ENCODE peak calls at places on chromosomes 11 and 22, in five cellular contexts. V is SK-N-MC, W is GM12878, C is K562, K is endothelial cell of umbilical vein. L is an unnamed sample.

GRCh38 chr11:38988908-38989307 is 2390.9 kb upstream of the RAG2 start:
- DNase-seq in V (no peak), W (no peak), C (no peak), K (no peak), L (no peak)

GRCh38 chr11:125975634-125976033 is 29.8 kb downstream of the VSIG10L2 start:
- DNase-seq in V (no peak), W (no peak), C (no peak), K (no peak), L (no peak)

GRCh38 chr11:27304514-27304913 is 58.5 kb downstream of the CCDC34 start:
- DNase-seq in V (no peak), W (no peak), C (no peak), K (no peak), L (no peak)

GRCh38 chr11:100830978-100831732 is 144.1 kb downstream of the ARHGAP42 start:
- DNase-seq in V (no peak), W (no peak), C (no peak), K (peak; percentile 24), L (no peak)

GRCh38 chr11:118287006-118287405 is 17.5 kb upstream of the CD3E start:
- DNase-seq in V (no peak), W (no peak), C (no peak), K (no peak), L (no peak)

GRCh38 chr11:17528181-17528691 is 16.0 kb downstream of the USH1C start:
- DNase-seq in V (no peak), W (no peak), C (peak; percentile 88), K (peak; percentile 42), L (no peak)

GRCh38 chr11:1392111-1392510 is 2.4 kb downstream of the BRSK2 start:
- DNase-seq in V (no peak), W (no peak), C (no peak), K (no peak), L (no peak)

GRCh38 chr22:34105461-34106062 is 185.3 kb upstream of the LARGE1 start:
- DNase-seq in V (no peak), W (no peak), C (no peak), K (no peak), L (peak; percentile 76)

GRCh38 chr11:123457187-123457770 is 27.2 kb downstream of the GRAMD1B start:
- DNase-seq in V (no peak), W (no peak), C (no peak), K (no peak), L (peak; percentile 67)

GRCh38 chr22:27686534-27686933 is 115.0 kb downstream of the MN1 start:
- DNase-seq in V (no peak), W (no peak), C (peak; percentile 27), K (peak; percentile 87), L (peak; percentile 84)

GRCh38 chr11:6799402-6799801 is at the start of gene OR6A2:
- DNase-seq in V (no peak), W (no peak), C (no peak), K (no peak), L (no peak)

GRCh38 chr11:1498262-1498661 is 11.7 kb upstream of the MOB2 start:
- DNase-seq in V (no peak), W (no peak), C (no peak), K (no peak), L (no peak)

GRCh38 chr11:115941481-115941993 is 437.3 kb upstream of the CADM1 start:
- DNase-seq in V (no peak), W (no peak), C (peak; percentile 31), K (no peak), L (peak; percentile 72)

GRCh38 chr22:37675930-37676571 is 615 bp downstream of the LGALS1 start:
- DNase-seq in V (no peak), W (no peak), C (no peak), K (peak; percentile 23), L (peak; percentile 86)

GRCh38 chr11:69280451-69280850 is 13.5 kb upstream of the MYEOV start:
- DNase-seq in V (no peak), W (no peak), C (no peak), K (no peak), L (no peak)

GRCh38 chr11:117814766-117815261 is 9.7 kb downstream of the FXYD2 start:
- DNase-seq in V (no peak), W (peak; percentile 96), C (no peak), K (no peak), L (peak; percentile 89)

GRCh38 chr11:91394718-91395414 is 829.8 kb upstream of the FAT3 start:
- DNase-seq in V (no peak), W (no peak), C (no peak), K (no peak), L (no peak)

GRCh38 chr11:86116386-86116726 is 47.5 kb upstream of the PICALM start:
- DNase-seq in V (no peak), W (peak; percentile 77), C (no peak), K (no peak), L (no peak)

GRCh38 chr22:37742374-37743092 is 45.7 kb downstream of the TRIOBP start:
- DNase-seq in V (no peak), W (no peak), C (no peak), K (no peak), L (peak; percentile 89)

GRCh38 chr22:48081281-48081680 is 1318.8 kb downstream of the TBC1D22A start:
- DNase-seq in V (no peak), W (no peak), C (no peak), K (no peak), L (peak; percentile 53)

GRCh38 chr22:50581950-50582561 is 593 bp downstream of the CHKB start:
- DNase-seq in V (no peak), W (no peak), C (no peak), K (no peak), L (peak; percentile 77)

GRCh38 chr11:97902828-97903227 is 1117.9 kb upstream of the CNTN5 start:
- DNase-seq in V (no peak), W (no peak), C (no peak), K (no peak), L (no peak)

GRCh38 chr11:91100432-91100831 is 877.6 kb upstream of the CHORDC1 start:
- DNase-seq in V (no peak), W (no peak), C (no peak), K (no peak), L (no peak)

GRCh38 chr11:65078151-65078550 is 5.7 kb downstream of the CDCA5 start:
- DNase-seq in V (no peak), W (no peak), C (peak; percentile 64), K (peak; percentile 22), L (no peak)

GRCh38 chr11:37110383-37110782 is 512.3 kb upstream of the RAG2 start:
- DNase-seq in V (peak; percentile 77), W (no peak), C (no peak), K (no peak), L (no peak)

GRCh38 chr11:67062526-67063373 is 6.1 kb downstream of the RHOD start:
- DNase-seq in V (no peak), W (no peak), C (no peak), K (no peak), L (no peak)

GRCh38 chr11:123357990-123358827 is 71.9 kb upstream of the GRAMD1B start:
- DNase-seq in V (no peak), W (peak; percentile 34), C (no peak), K (no peak), L (no peak)

GRCh38 chr11:90241414-90241813 is 18.6 kb upstream of the CHORDC1 start:
- DNase-seq in V (no peak), W (no peak), C (peak; percentile 34), K (no peak), L (no peak)

GRCh38 chr11:86396403-86396802 is 21.7 kb downstream of the CCDC81 start:
- DNase-seq in V (no peak), W (no peak), C (no peak), K (peak; percentile 48), L (no peak)

GRCh38 chr11:23509023-23509422 is 648.7 kb upstream of the CCDC179 start:
- DNase-seq in V (no peak), W (no peak), C (no peak), K (peak; percentile 50), L (no peak)

GRCh38 chr11:31956310-31956709 is 134.6 kb upstream of the RCN1 start:
- DNase-seq in V (no peak), W (no peak), C (no peak), K (no peak), L (no peak)
- TF ChIP-seq POLR2AphosphoS5 in V (no peak), W (no peak), C (no peak), K (no peak), L (no peak)

GRCh38 chr22:49326558-49326957 is 501.1 kb downstream of the BRD1 start:
- DNase-seq in V (no peak), W (no peak), C (no peak), K (no peak), L (no peak)
- TF ChIP-seq POLR2AphosphoS5 in V (no peak), W (no peak), C (no peak), K (no peak), L (no peak)

GRCh38 chr11:121654506-121655480 is 202.0 kb upstream of the SORL1-AS1 start:
- DNase-seq in V (no peak), W (no peak), C (no peak), K (no peak), L (no peak)
- TF ChIP-seq POLR2AphosphoS5 in V (no peak), W (no peak), C (no peak), K (no peak), L (no peak)

GRCh38 chr11:75810637-75811383 is 4.2 kb upstream of the UVRAG start:
- DNase-seq in V (no peak), W (peak; percentile 71), C (no peak), K (no peak), L (no peak)
- TF ChIP-seq POLR2AphosphoS5 in V (no peak), W (peak; percentile 90), C (no peak), K (no peak), L (no peak)

DNA sequence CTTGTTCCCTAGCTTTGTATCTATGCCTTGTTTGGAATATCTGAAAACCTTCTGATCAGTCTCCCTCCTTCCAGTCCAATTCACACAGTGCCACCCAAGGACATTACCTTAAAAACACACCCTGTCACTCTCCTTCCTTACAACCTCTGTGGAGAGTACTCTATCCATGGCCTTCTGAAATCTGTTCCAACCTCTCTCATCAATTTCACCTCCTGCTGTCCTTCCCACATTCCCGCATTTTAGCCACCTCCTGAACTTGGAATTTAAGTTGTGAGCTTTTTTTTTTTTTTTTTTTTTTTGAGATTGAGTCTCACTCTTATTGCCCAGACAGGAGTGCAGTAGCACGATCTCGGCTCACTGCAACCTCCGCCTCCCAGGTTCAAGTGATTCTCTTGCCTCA is 824.8 kb downstream of the METTL15 start:
- DNase-seq in V (no peak), W (no peak), C (no peak), K (no peak), L (no peak)
- TF ChIP-seq POLR2AphosphoS5 in V (no peak), W (no peak), C (no peak), K (no peak), L (no peak)

GRCh38 chr11:71472357-71472885 is 19.4 kb downstream of the NADSYN1 start:
- DNase-seq in V (no peak), W (no peak), C (no peak), K (no peak), L (peak; percentile 40)

GRCh38 chr11:71474141-71474770 is 21.3 kb downstream of the NADSYN1 start:
- DNase-seq in V (no peak), W (no peak), C (no peak), K (no peak), L (peak; percentile 50)

GRCh38 chr11:71474771-71475483 is 21.9 kb downstream of the NADSYN1 start:
- DNase-seq in V (no peak), W (no peak), C (no peak), K (no peak), L (peak; percentile 48)

GRCh38 chr11:71472941-71473792 is 20.2 kb downstream of the NADSYN1 start:
- DNase-seq in V (no peak), W (no peak), C (no peak), K (no peak), L (peak; percentile 50)

DNA sequence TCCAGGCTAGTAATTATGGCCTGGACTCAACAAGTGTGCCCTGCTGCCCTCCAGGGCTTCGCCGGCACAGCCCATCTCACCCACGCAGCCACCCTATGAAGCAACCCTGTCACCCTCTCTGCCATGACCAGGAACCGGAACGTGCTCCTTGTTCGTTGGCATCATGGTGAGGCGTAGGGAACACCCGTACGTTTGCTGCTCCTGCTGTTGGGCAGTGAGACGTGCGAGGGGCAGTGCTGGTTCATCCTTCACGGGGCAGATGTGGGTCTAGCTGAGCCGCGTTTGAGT is 20.7 kb downstream of the NADSYN1 start:
- DNase-seq in V (no peak), W (no peak), C (no peak), K (no peak), L (peak; percentile 38)
- TF ChIP-seq POLR2AphosphoS5 in V (no peak), W (no peak), C (no peak), K (no peak), L (no peak)